ENCODE peak calls at places on chromosome 17, in nine cellular contexts. X is hepatocyte, E is OCI-LY7, Y is PC-3, K is GM23338, T is HCT116, G is neural progenitor cell, L is SK-N-SH, D is MM.1S. Z is an unnamed sample. For H3K4me1, the result is how much of the 10 kb centered on the place peaks cover.

GRCh38 chr17:33523577-33523981 is 230.5 kb upstream of the ASIC2 start:
- DNase-seq in K (no peak), L (no peak), E (no peak), Y (no peak), D (no peak), T (no peak), G (no peak), X (no peak), Z (peak)

GRCh38 chr17:31085563-31085962 is 9.2 kb upstream of the NF1 start:
- DNase-seq in K (no peak), D (no peak), Y (peak), L (no peak), E (no peak), T (no peak), X (peak), G (no peak), Z (peak)

GRCh38 chr17:36934144-36934758 is 3.0 kb upstream of the LHX1 start:
- DNase-seq in G (peak), T (no peak), D (no peak), K (peak), X (no peak), E (no peak), L (peak), Y (no peak), Z (no peak)

GRCh38 chr17:64788286-64789060 is 126.4 kb upstream of the SMURF2 start:
- DNase-seq in K (no peak), D (no peak), Y (no peak), L (no peak), G (no peak), E (no peak), X (no peak), T (no peak), Z (no peak)

GRCh38 chr17:3982113-3982512 is 17.9 kb upstream of the ATP2A3 start:
- DNase-seq in X (no peak), D (no peak), E (no peak), K (no peak), T (no peak), Y (no peak), G (no peak), L (peak), Z (no peak)

GRCh38 chr17:40168262-40168832 is 8.9 kb upstream of the RAPGEFL1 start:
- DNase-seq in E (peak), T (peak), X (peak), D (peak), K (peak), L (peak), G (peak), Y (peak), Z (peak)

GRCh38 chr17:74852237-74853047 is 7.2 kb downstream of the GRIN2C start:
- DNase-seq in G (peak), K (peak), E (peak), X (peak), L (peak), D (peak), T (peak), Y (no peak), Z (peak)

GRCh38 chr17:4585203-4585939 is 1.0 kb downstream of the SMTNL2 start:
- DNase-seq in E (no peak), K (no peak), D (no peak), T (no peak), Y (no peak), G (peak), L (no peak), X (peak), Z (no peak)

GRCh38 chr17:19904412-19904811 is 36.7 kb upstream of the ULK2 start:
- DNase-seq in K (no peak), Y (peak), L (no peak), G (no peak), X (no peak), D (no peak), T (no peak), E (no peak), Z (peak)

GRCh38 chr17:46262271-46262670 is 32.7 kb upstream of the LRRC37A start:
- DNase-seq in L (no peak), Y (peak), G (no peak), E (no peak), K (no peak), D (no peak), X (no peak), T (no peak), Z (no peak)

GRCh38 chr17:550041-550398 is 164.6 kb downstream of the VPS53 start:
- DNase-seq in Y (no peak), L (no peak), D (no peak), E (no peak), X (no peak), T (no peak), G (no peak), K (no peak), Z (peak)

GRCh38 chr17:41549596-41550039 is 21.5 kb upstream of the KRT19 start:
- DNase-seq in T (no peak), E (no peak), X (peak), Y (peak), G (no peak), D (no peak), K (no peak), L (no peak), Z (no peak)

GRCh38 chr17:11641521-11642275 is 43.4 kb downstream of the DNAH9 start:
- DNase-seq in X (no peak), E (no peak), Y (no peak), L (no peak), G (no peak), K (no peak), D (no peak), T (no peak), Z (no peak)

GRCh38 chr17:46212634-46213435 is 19.6 kb upstream of the KANSL1 start:
- DNase-seq in X (peak), D (peak), T (peak), K (peak), G (peak), L (peak), Y (peak), E (peak), Z (peak)

GRCh38 chr17:12388206-12388605 is 277.5 kb upstream of the MYOCD start:
- DNase-seq in T (no peak), K (no peak), X (peak), G (no peak), D (no peak), Y (no peak), L (no peak), E (no peak), Z (peak)

GRCh38 chr17:70168044-70168978 is 1.0 kb upstream of the KCNJ2 start:
- DNase-seq in T (no peak), X (peak), K (peak), L (peak), D (peak), G (peak), Y (peak), E (peak), Z (peak)

GRCh38 chr17:40177275-40177874 is at the start of gene RAPGEFL1:
- DNase-seq in Y (no peak), T (no peak), D (peak), X (peak), E (no peak), G (peak), K (peak), L (peak), Z (peak)

GRCh38 chr17:45867171-45867570 is 22.5 kb downstream of the SPPL2C start:
- DNase-seq in E (no peak), G (no peak), L (no peak), Y (no peak), K (no peak), T (no peak), D (no peak), X (no peak), Z (no peak)

DNA sequence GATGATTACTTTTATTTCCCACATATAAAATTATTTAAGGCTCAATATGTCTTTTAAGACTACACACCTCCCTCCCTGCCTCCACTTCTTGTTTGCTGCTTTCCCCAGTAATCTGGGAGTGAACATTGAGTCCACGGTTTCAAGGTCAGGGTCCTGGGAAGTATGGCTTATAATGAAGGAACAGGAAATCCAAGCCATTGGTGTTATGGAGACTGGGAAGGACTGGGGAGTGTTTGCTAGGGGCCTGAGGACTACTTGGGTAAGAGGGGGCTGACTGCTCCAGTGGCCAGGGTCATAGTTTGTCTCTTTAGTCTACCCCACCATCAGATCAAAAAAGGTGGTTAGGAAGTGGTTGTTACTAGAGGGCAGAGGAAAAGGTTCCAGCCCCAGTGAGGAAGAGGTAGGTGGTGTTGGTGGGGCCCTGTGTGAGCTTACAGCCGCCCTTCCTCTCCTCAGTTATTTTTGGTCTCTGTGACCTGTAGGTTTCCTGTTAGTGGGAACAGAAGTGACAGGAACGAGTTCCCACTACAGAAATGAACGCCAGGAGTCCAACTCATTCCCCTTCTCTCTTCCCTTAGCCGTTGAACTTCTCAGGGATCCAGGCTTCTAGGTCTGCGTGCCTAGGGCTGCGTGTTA is 742 bp upstream of the SLC16A13 start:
- DNase-seq in T (no peak), D (peak), E (peak), K (no peak), X (no peak), Y (no peak), G (no peak), L (no peak), Z (no peak)
- H3K4me1 ChIP-seq in T (under half), D (under half), E (under half), K (under half), X (under half), Y (under half), G (under half), L (under half), Z (under half)

DNA sequence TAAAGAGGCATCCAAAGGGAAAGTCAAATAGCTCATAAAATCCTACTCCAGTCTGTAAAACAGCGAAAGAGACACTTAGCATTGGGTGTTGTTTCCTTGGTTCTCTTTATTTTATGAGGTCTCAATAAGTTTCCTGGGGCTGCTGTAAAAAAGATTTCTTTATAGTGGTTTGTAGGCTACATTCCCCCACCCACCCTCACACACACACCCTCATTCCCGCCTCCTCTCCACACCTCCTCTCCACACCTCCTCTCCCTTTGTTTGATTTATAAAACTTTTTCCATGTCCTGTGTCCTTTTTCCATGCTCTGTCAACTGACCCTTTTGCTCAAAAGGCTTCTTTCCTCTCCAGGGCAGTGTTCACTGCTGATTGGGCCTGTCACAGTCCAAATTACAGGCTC is 178.9 kb upstream of the SOX9 start:
- DNase-seq in L (no peak), T (no peak), G (no peak), K (no peak), E (no peak), D (no peak), Y (no peak), X (no peak), Z (no peak)
- TF ChIP-seq EZH2phosphoT487 in L (no peak), T (no peak), G (no peak), K (no peak), E (no peak), D (no peak), Y (no peak), X (no peak), Z (no peak)

DNA sequence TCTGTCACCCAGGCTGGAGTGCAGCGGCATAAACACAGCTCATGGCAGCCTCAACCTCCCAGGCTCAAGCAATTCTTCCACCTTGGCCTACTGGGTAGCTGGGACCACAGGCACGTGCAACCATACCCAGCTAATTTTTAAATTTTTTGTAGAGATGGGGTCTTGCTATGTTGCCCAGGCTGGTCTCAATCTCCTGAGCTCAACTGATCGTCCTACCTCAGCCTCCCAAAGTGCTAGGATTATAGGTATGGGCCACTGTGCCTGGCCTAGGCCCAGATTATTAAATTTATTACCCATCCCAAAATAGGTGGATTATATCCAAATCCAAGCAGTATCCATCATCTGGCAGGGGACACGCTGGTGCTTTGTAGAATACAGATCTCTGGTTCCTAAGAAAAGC is 53.8 kb downstream of the METTL16 start:
- DNase-seq in X (no peak), Y (no peak), E (no peak), D (no peak), G (no peak), K (no peak), T (no peak), L (no peak), Z (no peak)
- H3K4me1 ChIP-seq in X (under half), Y (under half), E (under half), D (under half), G (under half), K (under half), T (under half), L (under half), Z (under half)

DNA sequence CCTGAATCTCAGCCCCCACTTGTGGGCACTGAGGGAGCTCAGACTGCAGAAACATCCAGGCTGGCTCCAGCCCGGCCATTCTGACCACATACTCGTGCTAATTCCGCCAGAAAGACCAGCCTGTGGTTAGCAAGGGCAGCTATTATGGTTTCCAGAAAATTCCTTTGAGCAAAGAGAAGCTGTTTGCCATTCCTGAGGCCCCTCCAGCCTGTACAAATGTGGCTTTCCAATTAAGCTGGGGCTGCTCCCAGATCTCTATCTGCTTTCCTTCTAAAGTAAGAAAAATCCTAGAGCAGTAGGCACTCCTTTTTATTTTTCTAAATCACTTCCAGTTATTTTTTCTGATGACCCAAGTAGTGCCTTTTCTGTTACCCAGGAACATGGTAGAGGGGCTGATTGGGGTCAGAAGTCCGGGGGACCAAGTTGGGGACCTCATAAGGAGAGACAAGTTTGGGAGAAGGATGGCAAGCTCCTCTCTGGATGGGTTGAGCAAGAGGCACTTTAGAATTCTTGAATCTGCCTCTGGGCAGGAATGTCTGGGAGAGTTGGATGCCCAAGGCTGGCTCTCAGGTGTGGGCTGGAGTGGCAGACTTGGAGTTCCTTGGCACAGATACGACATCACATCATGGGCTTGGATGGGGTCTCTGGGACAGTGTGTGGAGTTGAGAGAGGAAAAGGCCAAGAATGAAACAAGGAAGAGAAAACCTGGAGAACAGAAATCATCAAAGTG is 83.3 kb upstream of the TNRC6C start:
- DNase-seq in X (no peak), D (no peak), G (no peak), E (no peak), L (no peak), T (no peak), K (no peak), Y (no peak), Z (peak)
- TF ChIP-seq EZH2phosphoT487 in X (no peak), D (no peak), G (no peak), E (no peak), L (no peak), T (no peak), K (no peak), Y (no peak), Z (peak)

GRCh38 chr17:17096438-17097178 is 54.4 kb downstream of the MPRIP start:
- DNase-seq in D (no peak), Y (no peak), L (no peak), E (no peak), T (no peak), X (peak), G (no peak), K (no peak), Z (peak)
- H3K4me1 ChIP-seq in D (under half), Y (under half), L (under half), E (under half), T (under half), X (under half), G (half or more), K (under half), Z (under half)

GRCh38 chr17:80786887-80787286 is 204.8 kb upstream of the CHMP6 start:
- DNase-seq in Y (no peak), L (no peak), G (no peak), T (no peak), K (no peak), D (no peak), X (no peak), E (no peak), Z (no peak)
- TF ChIP-seq EZH2phosphoT487 in Y (no peak), L (no peak), G (no peak), T (no peak), K (no peak), D (no peak), X (no peak), E (no peak), Z (no peak)

GRCh38 chr17:27477050-27477647 is 20.9 kb downstream of the KSR1 start:
- DNase-seq in G (no peak), Y (no peak), D (no peak), K (no peak), L (no peak), E (no peak), X (no peak), T (no peak), Z (no peak)
- H3K4me1 ChIP-seq in G (under half), Y (under half), D (under half), K (half or more), L (under half), E (under half), X (under half), T (under half), Z (under half)

DNA sequence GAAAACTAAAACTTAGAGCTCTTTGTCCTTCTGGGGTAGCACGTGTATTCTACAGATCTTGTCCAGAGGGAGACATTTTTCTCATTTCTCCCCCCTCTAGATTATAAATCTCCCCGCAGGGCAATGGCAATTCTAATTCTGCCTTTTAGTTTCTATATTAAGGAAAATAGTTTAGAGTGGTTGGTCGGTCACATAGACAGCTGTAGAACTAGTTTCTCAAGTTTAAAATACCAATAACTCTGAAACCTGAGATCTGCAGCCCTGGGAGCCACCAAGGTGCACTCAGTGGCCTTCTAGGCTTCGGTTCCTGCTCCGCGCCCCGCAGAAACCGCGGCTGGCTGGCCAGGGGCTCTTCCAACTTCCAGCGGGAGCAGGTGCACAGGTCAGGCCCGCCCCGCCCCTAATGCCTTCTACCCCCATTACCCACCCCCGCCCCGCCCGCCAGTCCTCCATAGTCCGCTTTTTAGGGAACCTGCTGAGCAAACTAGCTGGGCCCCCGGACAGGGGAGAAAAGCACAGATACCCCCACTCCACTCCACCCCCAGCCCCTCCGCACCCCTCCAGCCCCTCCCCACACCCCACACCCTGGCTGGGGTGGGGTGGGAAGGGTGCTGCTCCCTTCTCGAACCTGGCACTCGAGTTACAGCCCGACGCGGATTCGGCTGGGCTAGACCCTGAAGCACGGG is 432 bp downstream of the SLFN11 start:
- DNase-seq in L (peak), K (peak), T (no peak), G (peak), D (peak), X (peak), E (no peak), Y (peak), Z (peak)
- TF ChIP-seq EZH2phosphoT487 in L (no peak), K (no peak), T (no peak), G (no peak), D (no peak), X (no peak), E (no peak), Y (no peak), Z (no peak)

GRCh38 chr17:43528319-43528987 is 17.7 kb downstream of the ETV4 start:
- DNase-seq in E (no peak), G (no peak), Y (no peak), X (no peak), T (no peak), L (no peak), K (no peak), D (no peak), Z (no peak)
- H3K4me1 ChIP-seq in E (under half), G (under half), Y (under half), X (under half), T (under half), L (under half), K (half or more), D (under half), Z (under half)

Z was measured in GM23248.